ENCODE peak calls at places on chromosomes 1 and 21, in ten cellular contexts. K is NAMALWA; C is lower lobe of right lung; F is activated CD4-positive, alpha-beta T cell treated with anti-CD3 and anti-CD28 coated beads for 24 hours; Z is DMS 273 treated with DMSO at 0.1 percent for 48 hours; N is Peyer's patch; E is GM13976; V is iris pigment epithelial cell; S is amniotic stem cell; J is activated naive CD8-positive, alpha-beta T cell treated with anti-CD3 and anti-CD28 coated beads, Interleukin-2, amount 50 U/mL, for 24 hours. R is an unnamed sample.

GRCh38 chr21:37994211-37994610 is 78.0 kb upstream of the KCNJ6 start:
- DNase-seq in K (no peak), C (no peak), F (no peak), Z (no peak), N (no peak), E (no peak), V (no peak), S (no peak), J (no peak), R (no peak)

GRCh38 chr1:19384113-19384512 is 72.0 kb downstream of the SLC66A1 start:
- DNase-seq in K (no peak), C (no peak), F (no peak), Z (no peak), N (peak; percentile 73), E (no peak), V (peak; percentile 48), S (no peak), J (no peak), R (no peak)

GRCh38 chr1:207076181-207076949 is 12.3 kb upstream of the C4BPB start:
- DNase-seq in K (no peak), C (no peak), F (no peak), Z (no peak), N (no peak), E (no peak), V (peak; percentile 40), S (no peak), J (no peak), R (no peak)

GRCh38 chr1:3858231-3858981 is 1.1 kb downstream of the DFFB start:
- DNase-seq in K (peak; percentile 67), C (peak; percentile 51), F (no peak), Z (no peak), N (peak; percentile 54), E (no peak), V (peak; percentile 40), S (no peak), J (peak; percentile 17), R (no peak)

GRCh38 chr1:179053486-179053885 is 27.8 kb downstream of the FAM20B start:
- DNase-seq in K (no peak), C (no peak), F (no peak), Z (no peak), N (no peak), E (no peak), V (no peak), S (no peak), J (no peak), R (no peak)

GRCh38 chr1:9849691-9850441 is 26.1 kb upstream of the CLSTN1 start:
- DNase-seq in K (peak; percentile 99), C (no peak), F (no peak), Z (no peak), N (no peak), E (peak; percentile 79), V (no peak), S (no peak), J (no peak), R (no peak)

GRCh38 chr1:229156819-229157218 is 114.1 kb upstream of the RAB4A start:
- DNase-seq in K (no peak), C (no peak), F (no peak), Z (no peak), N (no peak), E (no peak), V (no peak), S (no peak), J (no peak), R (no peak)

GRCh38 chr1:93362237-93362636 is 16.5 kb downstream of the DR1 start:
- DNase-seq in K (no peak), C (no peak), F (no peak), Z (no peak), N (no peak), E (no peak), V (no peak), S (no peak), J (no peak), R (no peak)

GRCh38 chr1:80417651-80418050 is 1383.1 kb upstream of the ADGRL2 start:
- DNase-seq in K (no peak), C (no peak), F (no peak), Z (no peak), N (no peak), E (no peak), V (peak; percentile 20), S (peak; percentile 44), J (no peak), R (no peak)

GRCh38 chr21:43847301-43847700 is 17.7 kb upstream of the AGPAT3 start:
- DNase-seq in K (no peak), C (no peak), F (no peak), Z (no peak), N (no peak), E (no peak), V (no peak), S (no peak), J (no peak), R (no peak)

GRCh38 chr1:219498666-219499065 is 114.2 kb downstream of the ZC3H11B start:
- DNase-seq in K (no peak), C (no peak), F (no peak), Z (no peak), N (peak; percentile 47), E (no peak), V (peak; percentile 44), S (no peak), J (no peak), R (no peak)

GRCh38 chr1:84724128-84724860 is 34.0 kb upstream of the SSX2IP start:
- DNase-seq in K (peak; percentile 44), C (peak; percentile 48), F (peak; percentile 47), Z (no peak), N (peak; percentile 67), E (peak; percentile 28), V (no peak), S (no peak), J (peak; percentile 65), R (peak; percentile 27)